ENCODE peak calls at places on chromosomes 3 and 15, in six cellular contexts. I is osteocyte, Z is endothelial cell, O is glutamatergic neuron, W is AG04450, D is A673. C is an unnamed sample.

GRCh38 chr3:134694445-134694844 is 43.6 kb upstream of the KY start:
- DNase-seq in I (no peak), Z (no peak), O (no peak), W (no peak), D (no peak), C (no peak)

GRCh38 chr3:197295871-197296270 is 2.5 kb downstream of the DLG1 start:
- DNase-seq in I (no peak), Z (no peak), O (no peak), W (no peak), D (no peak), C (no peak)

GRCh38 chr3:58824285-58824684 is 157.7 kb upstream of the FAM3D start:
- DNase-seq in I (no peak), Z (peak; percentile 71), O (peak; percentile 88), W (peak; percentile 33), D (peak; percentile 47), C (no peak)

GRCh38 chr15:56244811-56245576 is 1.3 kb upstream of the RFX7 start:
- DNase-seq in I (no peak), Z (peak; percentile 9), O (peak; percentile 13), W (no peak), D (no peak), C (no peak)

GRCh38 chr15:80747317-80748053 is 31.7 kb upstream of the CEMIP start:
- DNase-seq in I (no peak), Z (no peak), O (no peak), W (no peak), D (no peak), C (no peak)

GRCh38 chr15:48433226-48433886 is 102.1 kb downstream of the DUT start:
- DNase-seq in I (no peak), Z (no peak), O (no peak), W (no peak), D (no peak), C (no peak)

GRCh38 chr3:171195686-171196085 is 169.2 kb upstream of the SLC2A2 start:
- DNase-seq in I (no peak), Z (no peak), O (no peak), W (no peak), D (no peak), C (no peak)

GRCh38 chr3:23948761-23949160 is 3.7 kb downstream of the NR1D2 start:
- DNase-seq in I (no peak), Z (no peak), O (no peak), W (no peak), D (no peak), C (no peak)

GRCh38 chr15:65421360-65422215 is 1.2 kb downstream of the IGDCC4 start:
- DNase-seq in I (peak; percentile 90), Z (peak; percentile 47), O (peak; percentile 94), W (peak; percentile 46), D (peak; percentile 58), C (peak; percentile 79)

GRCh38 chr3:11591401-11592266 is 52.1 kb downstream of the VGLL4 start:
- DNase-seq in I (no peak), Z (no peak), O (no peak), W (no peak), D (peak; percentile 78), C (no peak)

GRCh38 chr3:176867681-176868663 is 329.3 kb downstream of the TBL1XR1 start:
- DNase-seq in I (no peak), Z (no peak), O (no peak), W (no peak), D (no peak), C (no peak)

GRCh38 chr3:194056731-194057415 is 79.1 kb upstream of the HES1 start:
- DNase-seq in I (no peak), Z (no peak), O (no peak), W (no peak), D (no peak), C (no peak)

GRCh38 chr3:141045849-141046248 is 5.3 kb upstream of the SPSB4 start:
- DNase-seq in I (no peak), Z (no peak), O (no peak), W (no peak), D (no peak), C (no peak)

GRCh38 chr3:126021224-126021623 is 52.2 kb downstream of the ROPN1B start:
- DNase-seq in I (no peak), Z (no peak), O (no peak), W (no peak), D (no peak), C (no peak)

GRCh38 chr15:46091860-46092450 is 457.1 kb downstream of the SQOR start:
- DNase-seq in I (no peak), Z (no peak), O (no peak), W (peak; percentile 4), D (peak; percentile 75), C (no peak)

GRCh38 chr3:55000546-55000945 is 72.7 kb upstream of the LRTM1 start:
- DNase-seq in I (no peak), Z (no peak), O (peak; percentile 52), W (peak; percentile 77), D (no peak), C (no peak)

GRCh38 chr3:137171834-137172603 is 214.2 kb downstream of the IL20RB start:
- DNase-seq in I (no peak), Z (no peak), O (no peak), W (no peak), D (no peak), C (no peak)

GRCh38 chr3:124094496-124094895 is 102.6 kb upstream of the ROPN1 start:
- DNase-seq in I (no peak), Z (no peak), O (no peak), W (no peak), D (no peak), C (no peak)

GRCh38 chr3:73674280-73674679 is 49.5 kb upstream of the PDZRN3 start:
- DNase-seq in I (no peak), Z (no peak), O (no peak), W (no peak), D (no peak), C (no peak)

GRCh38 chr3:44885618-44886017 is 11.2 kb downstream of the TGM4 start:
- DNase-seq in I (peak; percentile 92), Z (no peak), O (no peak), W (peak; percentile 80), D (peak; percentile 54), C (no peak)

GRCh38 chr15:32646304-32646703 is 4.8 kb downstream of the SCG5 start:
- DNase-seq in I (no peak), Z (no peak), O (no peak), W (no peak), D (no peak), C (no peak)

GRCh38 chr3:94115482-94115881 is 52.6 kb downstream of the NSUN3 start:
- DNase-seq in I (no peak), Z (peak; percentile 7), O (no peak), W (peak; percentile 7), D (peak; percentile 73), C (no peak)

GRCh38 chr3:51680196-51680595 is 9.1 kb downstream of the TEX264 start:
- DNase-seq in I (no peak), Z (no peak), O (no peak), W (no peak), D (no peak), C (no peak)

GRCh38 chr3:140717915-140718314 is 40.1 kb downstream of the TRIM42 start:
- DNase-seq in I (peak; percentile 13), Z (no peak), O (no peak), W (no peak), D (peak; percentile 21), C (no peak)

GRCh38 chr3:136699271-136699828 is 52.8 kb downstream of the STAG1 start:
- DNase-seq in I (no peak), Z (no peak), O (no peak), W (no peak), D (no peak), C (no peak)

GRCh38 chr15:69513986-69514385 is 61.4 kb downstream of the RPLP1 start:
- DNase-seq in I (peak; percentile 51), Z (no peak), O (no peak), W (no peak), D (no peak), C (no peak)

GRCh38 chr15:40103124-40103858 is 5.4 kb downstream of the BMF start:
- DNase-seq in I (peak; percentile 97), Z (no peak), O (peak; percentile 69), W (no peak), D (peak; percentile 51), C (no peak)

GRCh38 chr3:149332227-149332765 is 1.1 kb downstream of the TM4SF18 start:
- DNase-seq in I (no peak), Z (no peak), O (no peak), W (no peak), D (no peak), C (no peak)

GRCh38 chr15:98803228-98804056 is 155.1 kb downstream of the IGF1R start:
- DNase-seq in I (peak; percentile 36), Z (no peak), O (no peak), W (peak; percentile 8), D (no peak), C (no peak)

GRCh38 chr3:50811893-50812292 is 137.2 kb downstream of the DOCK3 start:
- DNase-seq in I (no peak), Z (no peak), O (no peak), W (no peak), D (no peak), C (no peak)

GRCh38 chr15:38297623-38298388 is 45.2 kb downstream of the SPRED1 start:
- DNase-seq in I (no peak), Z (no peak), O (no peak), W (no peak), D (peak; percentile 46), C (no peak)

GRCh38 chr3:188707396-188708288 is 464.1 kb upstream of the TPRG1 start:
- DNase-seq in I (no peak), Z (no peak), O (no peak), W (no peak), D (no peak), C (no peak)

GRCh38 chr3:128287161-128287560 is 133.9 kb downstream of the EEFSEC start:
- DNase-seq in I (peak; percentile 68), Z (no peak), O (no peak), W (no peak), D (no peak), C (peak; percentile 25)

GRCh38 chr3:156668073-156668763 is 6.2 kb upstream of the TIPARP start:
- DNase-seq in I (no peak), Z (no peak), O (no peak), W (no peak), D (peak; percentile 41), C (no peak)

GRCh38 chr3:108239082-108239481 is 16.9 kb upstream of the IFT57 start:
- DNase-seq in I (no peak), Z (no peak), O (no peak), W (no peak), D (no peak), C (no peak)

GRCh38 chr3:102068327-102068726 is 219.0 kb downstream of the NFKBIZ start:
- DNase-seq in I (no peak), Z (no peak), O (no peak), W (no peak), D (peak; percentile 40), C (no peak)
- TF ChIP-seq CTCF in I (no peak), Z (no peak), O (no peak), W (no peak), D (no peak), C (no peak)

GRCh38 chr3:57152150-57152549 is 13.0 kb downstream of the IL17RD start:
- DNase-seq in I (no peak), Z (no peak), O (peak; percentile 47), W (no peak), D (no peak), C (no peak)
- TF ChIP-seq CTCF in I (peak; percentile 13), Z (no peak), O (no peak), W (no peak), D (no peak), C (peak; percentile 74)

GRCh38 chr3:47380601-47381316 is at the start of gene PTPN23:
- DNase-seq in I (peak; percentile 100), Z (peak; percentile 99), O (peak; percentile 99), W (peak; percentile 98), D (peak; percentile 96), C (peak; percentile 100)
- TF ChIP-seq CTCF in I (no peak), Z (no peak), O (no peak), W (no peak), D (no peak), C (no peak)

GRCh38 chr3:46215810-46216414 is 7.8 kb upstream of the CCR1 start:
- DNase-seq in I (peak; percentile 48), Z (no peak), O (no peak), W (peak; percentile 26), D (no peak), C (no peak)
- TF ChIP-seq CTCF in I (no peak), Z (no peak), O (no peak), W (no peak), D (no peak), C (no peak)

C was measured in type B pancreatic cell.